ENCODE peak calls at places on chromosomes 5 and 9, in eight cellular contexts. V is Panc1; D is tibial artery; N is spleen; R is colonic mucosa; K is CD4-positive, alpha-beta memory T cell; T is astrocyte; L is transverse colon. P is an unnamed sample. For H3K4me1 and H3K36me3, the result is how much of the 10 kb centered on the place peaks cover.

GRCh38 chr5:95261369-95262175 is 23.3 kb downstream of the MCTP1 start:
- DNase-seq in L (no peak), V (peak), N (no peak), K (no peak), D (no peak), T (no peak), R (no peak), P (no peak)

GRCh38 chr5:2995667-2996066 is 244.2 kb upstream of the IRX2 start:
- DNase-seq in K (no peak), T (no peak), D (no peak), V (no peak), N (no peak), L (no peak), R (no peak), P (no peak)

GRCh38 chr9:111036068-111036789 is 2.0 kb downstream of the LPAR1 start:
- DNase-seq in V (no peak), D (peak), N (peak), L (peak), R (peak), K (no peak), T (peak), P (peak)

GRCh38 chr9:124914753-124915405 is 26.0 kb downstream of the GOLGA1 start:
- DNase-seq in N (no peak), T (no peak), D (no peak), V (no peak), K (no peak), L (no peak), R (no peak), P (no peak)

GRCh38 chr9:112203536-112203935 is 28.4 kb upstream of the SUSD1 start:
- DNase-seq in N (no peak), K (no peak), D (no peak), V (no peak), L (no peak), R (no peak), T (peak), P (no peak)

GRCh38 chr9:107274096-107274495 is 9.0 kb upstream of the RAD23B start:
- DNase-seq in T (no peak), L (no peak), V (no peak), D (no peak), N (no peak), K (no peak), R (no peak), P (no peak)

GRCh38 chr5:1363581-1363980 is 18.7 kb upstream of the CLPTM1L start:
- DNase-seq in V (no peak), R (no peak), L (no peak), N (peak), D (no peak), K (no peak), T (no peak), P (no peak)

GRCh38 chr9:109163194-109163593 is 3.9 kb downstream of the FRRS1L start:
- DNase-seq in D (no peak), L (no peak), T (no peak), R (no peak), N (no peak), K (no peak), V (no peak), P (no peak)

GRCh38 chr9:5388026-5388806 is 48.5 kb upstream of the RLN1 start:
- DNase-seq in N (no peak), T (peak), R (no peak), L (no peak), D (no peak), V (no peak), K (no peak), P (no peak)

GRCh38 chr9:37486616-37487544 is 1.1 kb downstream of the POLR1E start:
- DNase-seq in K (no peak), T (peak), V (no peak), L (peak), R (no peak), N (no peak), D (peak), P (no peak)

GRCh38 chr9:614421-614820 is 227.1 kb upstream of the DMRT1 start:
- DNase-seq in V (no peak), D (no peak), R (peak), K (no peak), L (no peak), T (no peak), N (no peak), P (no peak)

DNA sequence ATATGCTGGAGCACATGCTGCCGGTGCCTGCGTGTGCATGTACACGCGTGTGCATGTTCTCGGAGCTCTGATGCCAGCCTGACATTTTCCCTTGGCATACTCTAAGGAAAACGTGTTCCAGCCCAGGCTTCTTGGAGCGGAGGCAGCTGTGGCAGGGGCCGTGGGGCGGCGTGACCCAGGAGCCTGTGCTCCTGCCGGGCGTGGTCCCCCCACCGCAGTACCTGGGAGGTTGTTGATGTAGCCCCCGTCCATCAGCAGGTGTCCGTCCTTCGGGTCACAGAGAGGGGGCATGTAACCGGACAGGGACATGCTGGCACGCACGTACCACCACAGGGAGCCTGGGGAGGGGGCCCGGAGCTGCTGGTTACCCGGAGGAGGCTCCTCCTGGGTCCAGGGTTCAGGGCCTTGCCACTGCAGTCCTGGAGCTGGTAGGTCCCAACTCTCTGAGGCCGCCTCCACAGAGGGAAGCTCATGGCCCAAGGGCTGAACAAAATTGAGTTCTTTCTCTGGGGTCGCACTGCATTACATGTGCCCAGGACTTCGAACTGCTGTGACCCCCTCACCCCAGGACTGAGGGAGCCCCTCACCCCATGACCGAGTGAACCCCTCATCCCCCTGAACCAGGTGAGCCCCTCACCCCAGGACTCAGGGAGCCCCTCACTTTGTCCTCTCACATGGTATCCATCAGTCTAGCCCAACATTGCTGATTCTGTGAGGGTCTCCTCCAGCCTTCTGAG is 4.2 kb upstream of the NSMF start:
- DNase-seq in V (no peak), N (peak), K (no peak), D (peak), L (no peak), R (no peak), T (no peak), P (peak)
- H3K4me1 ChIP-seq in V (under half), N (under half), K (under half), D (under half), L (under half), R (under half), T (under half), P (under half)

DNA sequence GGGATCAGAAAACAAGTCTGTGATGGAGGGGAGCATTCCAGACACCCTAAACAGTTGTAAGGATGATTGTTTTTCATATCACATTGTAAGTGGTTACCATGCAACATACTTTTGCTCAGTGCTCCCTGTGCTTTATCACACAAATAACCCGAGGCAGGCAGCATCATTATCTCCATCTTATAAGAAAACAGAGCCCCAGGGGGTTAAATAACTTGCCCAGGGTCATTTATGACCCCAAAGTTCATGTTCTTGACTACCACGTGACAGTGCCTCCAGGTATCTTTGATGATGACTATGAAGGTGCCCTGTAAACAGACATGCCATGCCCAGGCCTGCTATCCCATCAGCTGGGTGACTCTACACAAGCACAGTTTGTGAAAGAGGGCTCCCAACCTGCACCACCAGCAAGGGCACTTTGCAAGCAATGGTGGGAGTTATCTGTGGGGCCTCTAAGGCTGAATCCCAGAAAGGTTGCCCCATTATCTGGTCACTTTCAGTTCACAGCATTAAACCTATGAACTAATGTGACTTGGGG is 9.5 kb downstream of the GNPDA1 start:
- DNase-seq in L (no peak), D (no peak), T (no peak), V (no peak), N (no peak), R (no peak), K (no peak), P (no peak)
- H3K36me3 ChIP-seq in L (under half), D (under half), T (under half), V (under half), N (half or more), R (under half), K (under half), P (under half)

DNA sequence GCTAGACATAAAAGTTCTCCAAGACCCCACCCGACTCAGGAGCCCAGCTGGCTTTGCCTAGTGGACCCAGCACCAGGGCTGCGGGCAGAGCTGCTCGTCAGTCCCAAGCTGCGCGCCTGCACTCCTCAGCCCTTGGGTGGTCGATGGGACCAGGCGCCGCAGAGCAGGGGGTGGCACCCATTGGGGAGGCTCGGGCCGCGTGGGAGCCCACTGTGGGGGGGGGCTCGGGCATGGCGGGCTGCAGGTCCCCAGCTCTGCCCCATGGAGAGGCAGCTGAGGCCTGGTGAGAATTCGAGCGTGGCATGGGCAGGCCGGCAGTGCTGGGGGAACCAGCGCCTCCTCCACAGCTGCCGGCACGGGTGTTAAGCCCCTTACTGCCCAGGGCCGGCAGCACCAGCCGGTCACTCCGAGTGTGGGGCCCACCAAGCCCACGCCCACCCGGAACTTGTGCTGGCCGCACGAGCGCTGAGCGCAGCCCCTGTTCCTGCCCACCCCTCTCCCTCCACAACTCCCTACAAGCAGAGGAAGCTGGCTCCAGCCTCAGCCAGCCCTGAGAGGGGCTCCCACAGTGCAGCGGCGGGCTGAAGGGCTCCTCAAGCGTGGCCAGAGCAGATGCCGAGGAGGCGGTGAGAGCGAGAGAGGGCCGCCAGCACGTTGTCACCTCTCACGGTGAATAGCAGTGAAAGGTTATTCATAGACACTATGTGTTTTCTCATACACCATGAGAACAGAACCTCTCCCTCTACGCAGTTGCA is 54.9 kb downstream of the RAPGEF6 start:
- DNase-seq in N (no peak), L (no peak), V (no peak), K (no peak), R (no peak), T (no peak), D (no peak), P (no peak)
- H3K4me3 ChIP-seq in N (no peak), L (no peak), V (no peak), K (no peak), R (no peak), T (no peak), D (no peak), P (no peak)

GRCh38 chr5:172146748-172147092 is 41.3 kb downstream of the STK10 start:
- DNase-seq in D (no peak), R (no peak), L (no peak), N (no peak), T (no peak), V (no peak), K (no peak), P (no peak)

GRCh38 chr5:172145870-172146747 is 41.9 kb downstream of the STK10 start:
- DNase-seq in L (peak), T (no peak), R (peak), V (no peak), D (no peak), K (no peak), N (no peak), P (no peak)

GRCh38 chr5:172148381-172148780 is 39.6 kb downstream of the STK10 start:
- DNase-seq in V (no peak), D (no peak), T (no peak), K (no peak), L (no peak), R (no peak), N (peak), P (no peak)

GRCh38 chr5:172149073-172149472 is 39.0 kb downstream of the STK10 start:
- DNase-seq in K (no peak), R (no peak), N (peak), L (no peak), T (peak), D (no peak), V (no peak), P (no peak)

DNA sequence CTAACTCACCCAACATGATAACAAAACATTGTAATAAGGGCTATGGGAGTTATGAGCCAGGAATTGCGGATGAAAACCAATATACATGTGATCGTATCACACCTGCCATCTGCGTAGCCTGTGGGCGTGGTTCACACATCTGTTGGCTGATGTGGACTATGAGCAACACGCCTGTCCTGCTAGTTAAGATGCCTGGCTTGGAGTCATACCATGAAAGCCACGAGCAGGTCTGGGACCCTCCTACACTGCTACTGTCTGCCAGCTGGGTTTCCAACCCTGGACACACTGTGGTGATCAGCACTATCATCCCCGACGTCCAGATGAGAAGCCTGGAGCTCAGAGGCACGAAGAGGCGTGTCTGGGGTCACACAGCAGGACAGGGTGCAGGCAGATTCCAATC is 40.2 kb downstream of the STK10 start:
- DNase-seq in V (no peak), K (no peak), R (peak), D (no peak), N (peak), T (no peak), L (peak), P (no peak)
- H3K4me1 ChIP-seq in V (under half), K (half or more), R (under half), D (under half), N (half or more), T (under half), L (under half), P (under half)

GRCh38 chr5:140325486-140325885 is 20.9 kb downstream of the HBEGF start:
- DNase-seq in L (no peak), D (no peak), R (no peak), N (no peak), K (no peak), V (no peak), T (no peak), P (no peak)
- H3K36me3 ChIP-seq in L (under half), D (under half), R (under half), N (under half), K (under half), V (under half), T (under half), P (under half)

P was measured in gastrocnemius medialis.